ENCODE peak calls at places on chromosomes 2 and 18, in six cellular contexts. One of them, this sample, is unnamed.

GRCh38 chr2:232310189-232310588 is 68.4 kb upstream of the ALPP start:
- DNase-seq in mammary epithelial cell: no peak
- DNase-seq in right atrium auricular region: no peak
- DNase-seq in stomach: no peak
- DNase-seq in lower leg skin: no peak
- DNase-seq in psoas muscle: no peak
- DNase-seq in this sample: no peak

GRCh38 chr2:162072976-162073775 is 839 bp downstream of the DPP4 start:
- DNase-seq in mammary epithelial cell: no peak
- DNase-seq in right atrium auricular region: no peak
- DNase-seq in stomach: no peak
- DNase-seq in lower leg skin: no peak
- DNase-seq in psoas muscle: no peak
- DNase-seq in this sample: peak; percentile 29

GRCh38 chr18:46067431-46068007 is 4.5 kb downstream of the PSTPIP2 start:
- DNase-seq in mammary epithelial cell: no peak
- DNase-seq in right atrium auricular region: no peak
- DNase-seq in stomach: no peak
- DNase-seq in lower leg skin: no peak
- DNase-seq in psoas muscle: no peak
- DNase-seq in this sample: no peak

GRCh38 chr2:242020196-242021004 is 150.9 kb downstream of the RTP5 start:
- DNase-seq in mammary epithelial cell: no peak
- DNase-seq in right atrium auricular region: no peak
- DNase-seq in stomach: no peak
- DNase-seq in lower leg skin: no peak
- DNase-seq in psoas muscle: peak; percentile 54
- DNase-seq in this sample: no peak

GRCh38 chr18:6917082-6917481 is 187.6 kb downstream of the ARHGAP28 start:
- DNase-seq in mammary epithelial cell: peak; percentile 78
- DNase-seq in right atrium auricular region: no peak
- DNase-seq in stomach: no peak
- DNase-seq in lower leg skin: no peak
- DNase-seq in psoas muscle: no peak
- DNase-seq in this sample: no peak

GRCh38 chr18:62435435-62436031 is 87.3 kb upstream of the ZCCHC2 start:
- DNase-seq in mammary epithelial cell: no peak
- DNase-seq in right atrium auricular region: peak; percentile 42
- DNase-seq in stomach: no peak
- DNase-seq in lower leg skin: peak; percentile 14
- DNase-seq in psoas muscle: no peak
- DNase-seq in this sample: no peak

GRCh38 chr2:152762202-152762601 is 43.8 kb downstream of the ARL6IP6 start:
- DNase-seq in mammary epithelial cell: no peak
- DNase-seq in right atrium auricular region: no peak
- DNase-seq in stomach: no peak
- DNase-seq in lower leg skin: no peak
- DNase-seq in psoas muscle: no peak
- DNase-seq in this sample: no peak

GRCh38 chr2:63131196-63131595 is 80.6 kb downstream of the OTX1 start:
- DNase-seq in mammary epithelial cell: no peak
- DNase-seq in right atrium auricular region: no peak
- DNase-seq in stomach: no peak
- DNase-seq in lower leg skin: no peak
- DNase-seq in psoas muscle: no peak
- DNase-seq in this sample: no peak

GRCh38 chr2:223086360-223086981 is 34.5 kb downstream of the KCNE4 start:
- DNase-seq in mammary epithelial cell: no peak
- DNase-seq in right atrium auricular region: no peak
- DNase-seq in stomach: no peak
- DNase-seq in lower leg skin: no peak
- DNase-seq in psoas muscle: no peak
- DNase-seq in this sample: no peak

GRCh38 chr2:74704216-74704615 is 50.2 kb downstream of the SEMA4F start:
- DNase-seq in mammary epithelial cell: peak; percentile 53
- DNase-seq in right atrium auricular region: no peak
- DNase-seq in stomach: no peak
- DNase-seq in lower leg skin: no peak
- DNase-seq in psoas muscle: no peak
- DNase-seq in this sample: no peak

GRCh38 chr18:49177812-49178211 is 227.0 kb upstream of the SMAD7 start:
- DNase-seq in mammary epithelial cell: peak; percentile 63
- DNase-seq in right atrium auricular region: no peak
- DNase-seq in stomach: no peak
- DNase-seq in lower leg skin: no peak
- DNase-seq in psoas muscle: no peak
- DNase-seq in this sample: no peak

GRCh38 chr2:43877782-43878464 is 39.2 kb downstream of the ABCG8 start:
- DNase-seq in mammary epithelial cell: peak; percentile 29
- DNase-seq in right atrium auricular region: no peak
- DNase-seq in stomach: peak; percentile 79
- DNase-seq in lower leg skin: peak; percentile 90
- DNase-seq in psoas muscle: peak; percentile 68
- DNase-seq in this sample: peak; percentile 72

GRCh38 chr2:98867539-98868309 is 68.3 kb downstream of the CRACDL start:
- DNase-seq in mammary epithelial cell: peak; percentile 29
- DNase-seq in right atrium auricular region: no peak
- DNase-seq in stomach: no peak
- DNase-seq in lower leg skin: no peak
- DNase-seq in psoas muscle: no peak
- DNase-seq in this sample: no peak

GRCh38 chr2:46495347-46496030 is 16.1 kb downstream of the TMEM247 start:
- DNase-seq in mammary epithelial cell: no peak
- DNase-seq in right atrium auricular region: no peak
- DNase-seq in stomach: no peak
- DNase-seq in lower leg skin: no peak
- DNase-seq in psoas muscle: no peak
- DNase-seq in this sample: no peak

GRCh38 chr2:46494596-46494995 is 15.2 kb downstream of the TMEM247 start:
- DNase-seq in mammary epithelial cell: no peak
- DNase-seq in right atrium auricular region: peak; percentile 32
- DNase-seq in stomach: no peak
- DNase-seq in lower leg skin: no peak
- DNase-seq in psoas muscle: no peak
- DNase-seq in this sample: no peak

GRCh38 chr2:46493971-46494250 is 14.5 kb downstream of the TMEM247 start:
- DNase-seq in mammary epithelial cell: no peak
- DNase-seq in right atrium auricular region: peak; percentile 52
- DNase-seq in stomach: no peak
- DNase-seq in lower leg skin: peak; percentile 80
- DNase-seq in psoas muscle: no peak
- DNase-seq in this sample: no peak

GRCh38 chr2:46492301-46492700 is 12.9 kb downstream of the TMEM247 start:
- DNase-seq in mammary epithelial cell: no peak
- DNase-seq in right atrium auricular region: no peak
- DNase-seq in stomach: no peak
- DNase-seq in lower leg skin: peak; percentile 40
- DNase-seq in psoas muscle: no peak
- DNase-seq in this sample: no peak

DNA sequence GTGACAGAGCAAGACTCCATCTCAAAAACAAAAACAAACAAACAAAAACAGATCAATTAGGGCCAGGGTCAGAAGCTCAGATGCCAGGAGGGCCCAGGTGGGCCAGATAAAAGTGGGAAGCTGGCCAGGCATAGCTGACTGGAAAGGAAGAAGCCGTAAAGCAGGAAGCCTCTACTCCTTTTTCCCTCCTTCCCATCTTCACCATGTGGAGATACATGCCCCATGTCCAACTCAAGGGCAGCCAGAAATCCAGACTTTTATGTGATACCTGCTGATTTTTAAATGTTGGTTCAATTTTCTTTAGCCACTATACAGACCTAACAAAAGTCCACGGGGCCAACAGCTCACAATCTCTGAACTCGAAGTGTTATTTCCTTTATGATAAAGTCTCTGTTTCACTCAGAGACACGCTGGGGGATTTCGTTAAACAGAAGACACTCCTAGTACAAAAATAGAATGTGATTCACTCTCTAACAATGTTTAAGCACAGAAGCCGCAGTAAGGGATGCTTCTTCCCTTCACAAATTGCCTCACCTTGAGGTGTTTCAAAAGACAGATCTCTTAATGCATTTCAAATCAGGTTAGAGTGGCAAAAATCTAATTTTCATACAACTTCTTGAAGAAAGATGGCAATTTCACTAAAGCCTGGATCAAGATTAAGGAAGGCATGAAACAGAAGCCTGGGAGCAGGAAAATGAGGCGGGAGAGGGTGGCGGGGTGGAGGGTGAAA is 14.0 kb downstream of the TMEM247 start:
- DNase-seq in mammary epithelial cell: peak; percentile 37
- DNase-seq in right atrium auricular region: peak; percentile 34
- DNase-seq in stomach: no peak
- DNase-seq in lower leg skin: no peak
- DNase-seq in psoas muscle: no peak
- DNase-seq in this sample: no peak
- H3K4me3 ChIP-seq in mammary epithelial cell: no peak overlapping the region
- H3K4me3 ChIP-seq in right atrium auricular region: no peak overlapping the region
- H3K4me3 ChIP-seq in stomach: no peak overlapping the region
- H3K4me3 ChIP-seq in lower leg skin: no peak overlapping the region
- H3K4me3 ChIP-seq in psoas muscle: no peak overlapping the region
- H3K4me3 ChIP-seq in this sample: no peak overlapping the region

DNA sequence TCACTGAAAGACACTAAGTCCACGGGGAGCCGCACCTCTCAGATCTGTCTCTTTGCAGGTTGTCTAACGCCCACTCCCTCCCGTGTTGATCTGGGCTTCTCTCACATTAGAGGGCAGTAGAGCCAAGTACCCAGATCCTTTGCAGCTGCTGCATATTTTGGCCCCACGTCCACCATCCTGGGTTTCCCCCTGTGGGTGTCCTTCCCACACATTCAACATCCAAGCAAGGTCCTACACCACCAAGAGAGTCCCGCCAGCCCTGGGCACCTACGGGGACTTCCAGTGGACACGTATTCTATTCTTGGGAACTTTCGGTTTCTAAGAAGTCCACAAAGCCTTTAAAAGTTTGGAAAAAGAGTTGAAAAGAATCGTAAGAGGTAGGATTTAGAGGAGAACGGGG is 116.6 kb downstream of the ATL2 start:
- DNase-seq in mammary epithelial cell: no peak
- DNase-seq in right atrium auricular region: no peak
- DNase-seq in stomach: no peak
- DNase-seq in lower leg skin: no peak
- DNase-seq in psoas muscle: no peak
- DNase-seq in this sample: no peak
- TF ChIP-seq CTCF in mammary epithelial cell: no peak
- TF ChIP-seq CTCF in right atrium auricular region: no peak
- TF ChIP-seq CTCF in stomach: no peak
- TF ChIP-seq CTCF in lower leg skin: no peak
- TF ChIP-seq CTCF in psoas muscle: no peak
- TF ChIP-seq CTCF in this sample: no peak

GRCh38 chr2:27118525-27119329 is at the start of gene CGREF1:
- DNase-seq in mammary epithelial cell: no peak
- DNase-seq in right atrium auricular region: no peak
- DNase-seq in stomach: peak; percentile 45
- DNase-seq in lower leg skin: no peak
- DNase-seq in psoas muscle: no peak
- DNase-seq in this sample: no peak

GRCh38 chr2:27122791-27123190 is 824 bp upstream of the ABHD1 start:
- DNase-seq in mammary epithelial cell: no peak
- DNase-seq in right atrium auricular region: no peak
- DNase-seq in stomach: no peak
- DNase-seq in lower leg skin: no peak
- DNase-seq in psoas muscle: no peak
- DNase-seq in this sample: no peak

GRCh38 chr2:27123302-27124150 is at the start of gene ABHD1:
- DNase-seq in mammary epithelial cell: no peak
- DNase-seq in right atrium auricular region: no peak
- DNase-seq in stomach: peak; percentile 69
- DNase-seq in lower leg skin: peak; percentile 92
- DNase-seq in psoas muscle: peak; percentile 85
- DNase-seq in this sample: peak; percentile 67

GRCh38 chr2:27115485-27115884 is 3.4 kb downstream of the CGREF1 start:
- DNase-seq in mammary epithelial cell: no peak
- DNase-seq in right atrium auricular region: no peak
- DNase-seq in stomach: no peak
- DNase-seq in lower leg skin: no peak
- DNase-seq in psoas muscle: no peak
- DNase-seq in this sample: no peak

GRCh38 chr2:27117995-27118524 is 868 bp downstream of the CGREF1 start:
- DNase-seq in mammary epithelial cell: no peak
- DNase-seq in right atrium auricular region: no peak
- DNase-seq in stomach: no peak
- DNase-seq in lower leg skin: no peak
- DNase-seq in psoas muscle: peak; percentile 32
- DNase-seq in this sample: no peak
- H3K4me3 ChIP-seq in mammary epithelial cell: peak overlapping the region; percentile 42
- H3K4me3 ChIP-seq in right atrium auricular region: peak overlapping the region; percentile 50
- H3K4me3 ChIP-seq in stomach: peak overlapping the region; percentile 46
- H3K4me3 ChIP-seq in lower leg skin: peak overlapping the region; percentile 16
- H3K4me3 ChIP-seq in psoas muscle: peak overlapping the region; percentile 67
- H3K4me3 ChIP-seq in this sample: no peak overlapping the region

GRCh38 chr2:110864721-110865120 is 132.3 kb downstream of the ACOXL start:
- DNase-seq in mammary epithelial cell: no peak
- DNase-seq in right atrium auricular region: no peak
- DNase-seq in stomach: no peak
- DNase-seq in lower leg skin: no peak
- DNase-seq in psoas muscle: no peak
- DNase-seq in this sample: no peak

GRCh38 chr2:110863726-110864125 is 131.4 kb downstream of the ACOXL start:
- DNase-seq in mammary epithelial cell: no peak
- DNase-seq in right atrium auricular region: no peak
- DNase-seq in stomach: no peak
- DNase-seq in lower leg skin: no peak
- DNase-seq in psoas muscle: no peak
- DNase-seq in this sample: no peak

GRCh38 chr2:110866036-110866435 is 133.7 kb downstream of the ACOXL start:
- DNase-seq in mammary epithelial cell: no peak
- DNase-seq in right atrium auricular region: no peak
- DNase-seq in stomach: no peak
- DNase-seq in lower leg skin: no peak
- DNase-seq in psoas muscle: no peak
- DNase-seq in this sample: no peak

GRCh38 chr2:110865188-110865587 is 132.8 kb downstream of the ACOXL start:
- DNase-seq in mammary epithelial cell: no peak
- DNase-seq in right atrium auricular region: no peak
- DNase-seq in stomach: no peak
- DNase-seq in lower leg skin: no peak
- DNase-seq in psoas muscle: no peak
- DNase-seq in this sample: no peak

DNA sequence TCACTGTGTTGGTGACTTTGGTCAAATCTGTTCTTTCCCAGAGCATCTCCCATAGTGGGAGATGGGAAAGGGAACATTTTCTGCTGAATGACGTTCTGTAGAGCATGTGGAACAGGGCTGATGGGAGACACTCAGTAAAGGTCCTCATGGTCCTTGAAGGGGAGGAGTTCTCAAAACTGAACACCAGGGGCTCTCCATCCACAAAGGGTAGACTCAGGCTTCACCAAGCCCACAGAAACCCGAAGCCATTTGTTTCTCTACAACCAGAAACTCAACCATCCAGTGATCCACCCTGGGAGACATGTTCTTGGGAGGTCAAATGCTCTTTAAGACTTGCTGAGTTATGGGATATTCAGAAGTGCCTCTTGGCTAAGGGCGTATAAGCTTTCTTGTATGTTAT is 131.8 kb downstream of the ACOXL start:
- DNase-seq in mammary epithelial cell: no peak
- DNase-seq in right atrium auricular region: no peak
- DNase-seq in stomach: no peak
- DNase-seq in lower leg skin: no peak
- DNase-seq in psoas muscle: no peak
- DNase-seq in this sample: no peak
- TF ChIP-seq CTCF in mammary epithelial cell: no peak
- TF ChIP-seq CTCF in right atrium auricular region: no peak
- TF ChIP-seq CTCF in stomach: no peak
- TF ChIP-seq CTCF in lower leg skin: no peak
- TF ChIP-seq CTCF in psoas muscle: no peak
- TF ChIP-seq CTCF in this sample: no peak

This sample was measured in lung.